ENCODE peak calls at places on chromosomes 5 and 9, in four cellular contexts. One of them, this sample, is unnamed.

GRCh38 chr5:8226148-8226547 is 357.2 kb downstream of the MTRR start:
- DNase-seq in tibial artery: no peak
- DNase-seq in stomach: no peak
- DNase-seq in AG09319: no peak
- DNase-seq in this sample: no peak

GRCh38 chr9:128860937-128861336 is 20.8 kb downstream of the KYAT1 start:
- DNase-seq in tibial artery: no peak
- DNase-seq in stomach: no peak
- DNase-seq in AG09319: no peak
- DNase-seq in this sample: no peak

GRCh38 chr9:87084407-87084806 is 137.1 kb upstream of the GAS1 start:
- DNase-seq in tibial artery: no peak
- DNase-seq in stomach: no peak
- DNase-seq in AG09319: no peak
- DNase-seq in this sample: no peak

GRCh38 chr9:114177423-114178064 is 22.2 kb downstream of the COL27A1 start:
- DNase-seq in tibial artery: no peak
- DNase-seq in stomach: no peak
- DNase-seq in AG09319: no peak
- DNase-seq in this sample: no peak

GRCh38 chr5:6659941-6660684 is 26.9 kb downstream of the SRD5A1 start:
- DNase-seq in tibial artery: no peak
- DNase-seq in stomach: no peak
- DNase-seq in AG09319: no peak
- DNase-seq in this sample: no peak

GRCh38 chr5:8842906-8843590 is 702.8 kb downstream of the SEMA5A start:
- DNase-seq in tibial artery: no peak
- DNase-seq in stomach: no peak
- DNase-seq in AG09319: peak
- DNase-seq in this sample: no peak

GRCh38 chr5:20523099-20523498 is 535.1 kb upstream of the CDH18 start:
- DNase-seq in tibial artery: no peak
- DNase-seq in stomach: no peak
- DNase-seq in AG09319: no peak
- DNase-seq in this sample: no peak

GRCh38 chr5:14502291-14502690 is 79.3 kb upstream of the OTULINL start:
- DNase-seq in tibial artery: no peak
- DNase-seq in stomach: no peak
- DNase-seq in AG09319: no peak
- DNase-seq in this sample: no peak

GRCh38 chr5:97623441-97623840 is 440.4 kb upstream of the RIOK2 start:
- DNase-seq in tibial artery: no peak
- DNase-seq in stomach: no peak
- DNase-seq in AG09319: no peak
- DNase-seq in this sample: no peak

GRCh38 chr5:149423287-149424268 is 44.5 kb upstream of the IL17B start:
- DNase-seq in tibial artery: no peak
- DNase-seq in stomach: no peak
- DNase-seq in AG09319: no peak
- DNase-seq in this sample: no peak

DNA sequence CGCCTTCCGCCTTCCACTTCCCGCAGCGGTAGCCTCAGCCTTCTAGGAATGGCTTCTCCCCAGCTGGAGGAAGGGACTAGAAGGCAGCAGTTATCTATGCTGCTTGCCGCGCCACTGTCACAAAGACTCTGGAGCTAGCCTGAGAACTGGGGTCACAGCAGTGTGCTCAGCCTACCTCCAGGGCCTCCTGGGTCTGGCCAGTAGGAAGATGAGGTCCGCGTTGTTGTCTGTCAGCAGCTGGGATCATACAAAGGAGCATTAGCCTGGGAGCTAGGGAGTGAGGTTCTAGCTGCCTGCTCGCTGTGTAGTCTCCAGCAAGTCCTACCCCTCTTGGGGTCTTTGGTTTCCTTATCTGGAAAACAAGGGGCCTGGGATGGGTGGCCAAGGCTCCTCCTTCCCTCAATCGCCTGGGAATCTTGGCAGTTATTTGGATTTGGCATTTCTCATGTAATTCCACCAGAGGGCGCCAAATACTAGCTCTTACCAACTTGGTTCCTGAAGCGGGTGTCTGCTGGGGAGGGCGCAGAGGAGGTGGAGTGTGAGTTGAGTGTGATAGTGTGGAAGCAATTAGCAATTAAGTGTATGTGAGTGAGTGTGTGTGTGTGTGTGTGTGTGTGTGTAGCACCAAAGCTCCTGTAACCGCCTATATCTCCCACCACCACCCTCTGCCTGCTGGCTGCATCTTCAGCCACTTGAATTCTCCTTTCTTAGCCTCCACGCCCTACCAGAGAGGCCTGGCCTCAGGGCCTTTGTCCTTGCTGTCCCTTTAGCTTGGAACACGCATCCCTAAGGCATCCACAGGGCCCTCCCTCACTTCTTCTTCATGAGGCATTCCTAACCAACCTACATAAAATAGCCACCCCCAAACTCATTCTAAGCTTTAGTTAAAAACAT is 97.1 kb downstream of the ENTREP1 start:
- DNase-seq in tibial artery: peak
- DNase-seq in stomach: peak
- DNase-seq in AG09319: no peak
- DNase-seq in this sample: peak
- TF ChIP-seq CTCF in tibial artery: peak
- TF ChIP-seq CTCF in stomach: peak
- TF ChIP-seq CTCF in AG09319: peak
- TF ChIP-seq CTCF in this sample: peak

DNA sequence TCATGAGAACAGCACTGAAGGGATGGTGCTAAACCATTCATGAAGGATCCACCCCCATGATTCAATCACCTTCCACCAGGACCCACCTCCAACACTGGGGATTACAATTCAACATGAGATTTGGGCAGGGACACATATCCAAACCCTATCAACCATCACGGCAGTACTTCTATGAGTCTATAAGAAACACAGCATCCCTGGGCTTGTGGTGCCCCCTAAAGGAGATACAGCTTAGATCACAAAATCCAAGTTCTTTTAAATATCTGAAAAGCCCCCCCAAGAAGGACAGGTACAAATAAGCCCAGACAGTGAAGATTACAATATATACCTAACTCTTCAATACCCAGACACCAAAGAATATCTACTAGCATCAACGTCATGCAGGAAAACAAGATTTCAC is 233.7 kb upstream of the ADRA1B start:
- DNase-seq in tibial artery: no peak
- DNase-seq in stomach: no peak
- DNase-seq in AG09319: no peak
- DNase-seq in this sample: no peak
- TF ChIP-seq CTCF in tibial artery: no peak
- TF ChIP-seq CTCF in stomach: no peak
- TF ChIP-seq CTCF in AG09319: no peak
- TF ChIP-seq CTCF in this sample: no peak

DNA sequence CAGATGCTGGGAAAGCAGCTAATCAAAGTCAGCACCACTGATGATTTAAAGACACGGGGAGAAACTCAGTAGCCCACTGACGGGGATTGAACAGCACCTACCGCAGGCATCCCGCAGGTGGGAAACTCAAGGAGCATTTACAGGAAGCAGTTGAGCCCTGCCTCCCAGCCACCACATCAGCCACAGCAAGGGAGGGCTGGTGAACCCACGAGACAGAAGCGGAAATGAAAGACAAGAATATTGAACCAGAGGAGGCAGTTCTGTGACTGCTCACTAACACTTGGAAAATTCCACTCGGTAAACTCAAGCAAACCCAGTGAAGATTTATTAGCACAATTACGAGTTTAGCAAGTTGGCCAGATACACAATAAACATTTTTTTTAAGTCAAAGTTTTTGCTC is 10.6 kb upstream of the FAM163B start:
- DNase-seq in tibial artery: no peak
- DNase-seq in stomach: no peak
- DNase-seq in AG09319: no peak
- DNase-seq in this sample: no peak
- TF ChIP-seq CTCF in tibial artery: no peak
- TF ChIP-seq CTCF in stomach: no peak
- TF ChIP-seq CTCF in AG09319: no peak
- TF ChIP-seq CTCF in this sample: no peak

DNA sequence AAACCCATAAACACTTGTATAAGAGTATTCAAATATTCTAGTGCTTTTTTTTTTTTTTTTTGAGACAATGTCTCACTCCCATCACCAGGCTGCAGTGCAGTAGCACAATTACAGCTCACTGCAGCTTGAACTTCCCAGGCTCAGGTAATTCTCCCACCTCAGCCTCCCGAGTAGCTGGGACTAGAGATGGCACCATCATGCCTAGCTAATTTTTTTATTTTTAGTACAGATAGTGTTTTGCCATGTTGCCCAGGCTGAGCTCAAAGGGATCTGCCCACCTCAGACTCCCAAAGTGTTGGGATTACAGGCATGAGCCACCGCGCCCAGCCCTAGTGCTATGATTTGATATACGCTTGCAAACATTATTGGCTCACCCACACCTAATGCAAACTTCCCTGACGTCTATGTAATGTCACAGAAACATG is 11.8 kb downstream of the IL6ST start:
- DNase-seq in tibial artery: no peak
- DNase-seq in stomach: peak
- DNase-seq in AG09319: no peak
- DNase-seq in this sample: no peak
- TF ChIP-seq CTCF in tibial artery: no peak
- TF ChIP-seq CTCF in stomach: no peak
- TF ChIP-seq CTCF in AG09319: peak
- TF ChIP-seq CTCF in this sample: peak

GRCh38 chr5:26802944-26803343 is 235.4 kb downstream of the CDH9 start:
- DNase-seq in tibial artery: no peak
- DNase-seq in stomach: no peak
- DNase-seq in AG09319: no peak
- DNase-seq in this sample: no peak
- TF ChIP-seq CTCF in tibial artery: no peak
- TF ChIP-seq CTCF in stomach: no peak
- TF ChIP-seq CTCF in AG09319: no peak
- TF ChIP-seq CTCF in this sample: no peak